ENCODE peak calls at places on chromosomes 16 and 17, in four cellular contexts. D, P, S and Y are unnamed samples.

GRCh38 chr17:63437287-63438091 is 8.6 kb downstream of the CYB561 start:
- DNase-seq in D (no peak), P (no peak), S (no peak), Y (peak; percentile 42)

GRCh38 chr16:555528-556478 is 4.4 kb upstream of the PRR35 start:
- DNase-seq in D (no peak), P (no peak), S (no peak), Y (peak; percentile 79)

GRCh38 chr17:82929676-82930042 is 89.8 kb upstream of the ZNF750 start:
- DNase-seq in S (no peak), P (no peak), D (no peak), Y (no peak)

GRCh38 chr16:11235703-11235991 is 20.4 kb downstream of the SOCS1 start:
- DNase-seq in P (no peak), D (no peak), S (no peak), Y (no peak)

GRCh38 chr16:66516808-66517585 is 32.9 kb downstream of the TK2 start:
- DNase-seq in P (peak; percentile 98), D (peak; percentile 100), S (peak; percentile 100), Y (peak; percentile 66)

GRCh38 chr17:28655160-28655559 is 6.5 kb downstream of the SDF2 start:
- DNase-seq in S (no peak), P (no peak), D (no peak), Y (no peak)

GRCh38 chr17:83118071-83118841 is 38.8 kb downstream of the METRNL start:
- DNase-seq in S (no peak), D (no peak), P (no peak), Y (no peak)

GRCh38 chr16:88068476-88069396 is 117.5 kb downstream of the BANP start:
- DNase-seq in D (no peak), S (no peak), P (no peak), Y (no peak)

GRCh38 chr16:85105475-85105874 is 6.8 kb downstream of the CIBAR2 start:
- DNase-seq in D (no peak), P (no peak), S (no peak), Y (no peak)

GRCh38 chr17:65925606-65926307 is 266.2 kb downstream of the CEP112 start:
- DNase-seq in D (no peak), S (no peak), P (no peak), Y (no peak)

GRCh38 chr17:29565643-29566472 is 979 bp downstream of the ABHD15 start:
- DNase-seq in D (peak; percentile 25), P (no peak), S (peak; percentile 81), Y (peak; percentile 64)

GRCh38 chr16:28984619-28985135 is at the start of gene LAT:
- DNase-seq in D (no peak), P (no peak), S (peak; percentile 90), Y (no peak)

GRCh38 chr16:67326472-67327309 is at the start of the genes KCTD19 and LRRC36:
- DNase-seq in S (no peak), P (no peak), D (peak; percentile 71), Y (peak; percentile 98)

GRCh38 chr16:46843898-46844642 is 13.1 kb upstream of the C16orf87 start:
- DNase-seq in S (no peak), D (no peak), P (no peak), Y (no peak)

GRCh38 chr17:27808629-27809028 is 8.3 kb upstream of the NOS2 start:
- DNase-seq in S (no peak), D (no peak), P (peak; percentile 24), Y (no peak)

GRCh38 chr17:9021158-9021984 is at the start of gene NTN1:
- DNase-seq in D (no peak), S (peak; percentile 46), P (no peak), Y (peak; percentile 65)

GRCh38 chr17:76737676-76738467 is at the start of gene MFSD11:
- DNase-seq in S (peak; percentile 95), P (no peak), D (peak; percentile 96), Y (peak; percentile 98)
- TF ChIP-seq MAX in S (peak; percentile 78), P (no peak), D (peak; percentile 38), Y (peak; percentile 56)

GRCh38 chr16:48617104-48617503 is 7.1 kb upstream of the N4BP1 start:
- DNase-seq in S (no peak), D (no peak), P (no peak), Y (no peak)

GRCh38 chr16:48617711-48618148 is 7.8 kb upstream of the N4BP1 start:
- DNase-seq in P (no peak), S (no peak), D (peak; percentile 29), Y (no peak)

GRCh38 chr16:48614759-48615158 is 4.8 kb upstream of the N4BP1 start:
- DNase-seq in D (no peak), S (no peak), P (no peak), Y (no peak)

GRCh38 chr16:48619547-48619946 is 9.6 kb upstream of the N4BP1 start:
- DNase-seq in P (no peak), D (no peak), S (no peak), Y (no peak)

DNA sequence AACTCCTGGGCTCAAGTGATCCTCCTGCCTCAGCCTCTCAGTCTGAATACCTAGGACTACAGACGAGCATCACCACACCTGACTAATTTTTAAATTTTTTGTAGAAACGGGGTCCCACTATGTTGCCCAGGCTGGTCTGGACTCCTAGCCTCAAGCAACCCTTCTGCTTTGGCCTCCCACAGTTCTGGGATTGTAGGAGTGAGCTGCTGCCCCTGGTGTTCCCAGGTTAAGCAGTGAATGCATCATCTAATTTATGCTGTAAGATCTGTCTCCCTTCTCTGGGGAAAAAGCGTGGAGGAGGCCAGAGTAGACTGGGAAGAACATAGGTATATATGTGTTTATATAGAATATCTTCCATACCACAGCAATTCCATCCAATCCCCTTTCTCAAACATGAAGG is 6.6 kb upstream of the N4BP1 start:
- DNase-seq in D (no peak), S (no peak), P (no peak), Y (no peak)
- TF ChIP-seq MAX in D (no peak), S (no peak), P (no peak), Y (no peak)

DNA sequence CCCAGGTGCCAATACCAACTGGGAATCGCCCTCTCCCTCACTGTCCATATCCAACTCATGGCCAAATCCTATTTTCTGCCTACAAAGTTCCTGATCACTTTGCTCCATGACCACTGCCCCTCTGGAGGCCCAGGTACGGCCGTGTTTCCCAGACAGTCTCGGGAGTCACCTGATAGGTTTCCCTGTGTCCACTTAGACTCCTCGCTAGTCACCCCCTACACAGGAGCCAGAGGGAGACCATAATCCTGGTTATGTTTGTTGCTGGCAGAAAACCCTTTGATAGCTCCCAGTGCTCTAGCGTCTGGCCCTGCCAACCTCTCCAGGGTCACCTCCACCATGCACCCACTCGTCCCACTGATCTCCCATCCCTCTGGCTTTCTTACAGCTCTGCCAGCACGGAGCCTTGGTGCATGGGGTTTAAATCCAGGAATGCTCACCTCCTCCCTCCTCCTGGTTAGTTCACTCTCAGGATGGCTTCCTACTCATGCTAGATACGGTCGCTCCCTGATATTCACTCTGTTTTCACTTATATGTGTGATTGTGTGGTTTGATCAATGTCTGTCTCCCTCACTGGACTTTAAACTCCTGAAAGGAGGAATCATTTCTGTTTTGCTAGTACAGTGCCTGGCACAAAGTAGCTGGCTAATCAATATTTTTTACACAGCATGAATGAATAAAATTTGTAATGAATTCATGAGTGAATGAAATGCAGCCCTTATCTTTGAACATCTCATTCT is 7.5 kb upstream of the CALB2 start:
- DNase-seq in P (no peak), D (no peak), S (no peak), Y (no peak)
- TF ChIP-seq MAX in P (no peak), D (no peak), S (no peak), Y (no peak)

DNA sequence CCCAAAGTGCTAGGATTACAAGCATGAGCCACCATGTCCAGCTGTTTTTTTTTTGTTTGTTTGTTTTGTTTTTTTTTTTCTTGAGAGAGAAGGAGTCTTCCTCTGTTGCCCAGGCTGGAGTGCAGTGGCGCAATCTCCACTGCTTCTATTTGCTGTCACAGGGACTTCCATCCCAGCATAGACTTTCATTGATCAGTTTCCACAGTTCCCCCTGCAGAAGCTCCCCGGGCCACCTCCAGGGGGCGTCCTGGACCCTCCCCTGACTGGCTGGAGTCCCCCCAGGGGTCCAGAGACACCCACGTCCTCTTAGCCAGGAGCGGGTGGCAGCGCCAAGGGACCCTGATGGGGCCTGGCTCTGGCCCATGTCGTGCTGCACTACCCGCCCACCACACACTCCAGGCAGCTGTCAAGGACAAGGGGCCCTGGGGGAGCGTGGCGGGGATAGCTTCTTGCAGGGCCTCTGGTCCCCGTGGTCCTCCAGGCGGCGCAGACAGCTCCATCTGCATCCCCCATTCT is 3.1 kb upstream of the NPW start:
- DNase-seq in D (no peak), P (no peak), S (peak; percentile 56), Y (peak; percentile 77)
- TF ChIP-seq MAX in D (no peak), P (no peak), S (no peak), Y (no peak)

GRCh38 chr17:16991349-16992009 is 19.6 kb upstream of the TNFRSF13B start:
- DNase-seq in S (peak; percentile 80), P (no peak), D (peak; percentile 33), Y (peak; percentile 91)

GRCh38 chr17:16987830-16988601 is 16.1 kb upstream of the TNFRSF13B start:
- DNase-seq in D (no peak), S (peak; percentile 95), P (peak; percentile 99), Y (no peak)

GRCh38 chr17:16988749-16989229 is 16.9 kb upstream of the TNFRSF13B start:
- DNase-seq in D (no peak), S (no peak), P (peak; percentile 82), Y (no peak)

GRCh38 chr17:16989230-16989952 is 17.5 kb upstream of the TNFRSF13B start:
- DNase-seq in S (peak; percentile 45), P (peak; percentile 87), D (no peak), Y (no peak)

GRCh38 chr17:16989953-16990860 is 18.3 kb upstream of the TNFRSF13B start:
- DNase-seq in P (no peak), D (no peak), S (no peak), Y (no peak)
- TF ChIP-seq MAX in P (no peak), D (no peak), S (no peak), Y (no peak)

GRCh38 chr16:12609937-12610699 is 193.6 kb downstream of the CPPED1 start:
- DNase-seq in D (no peak), P (no peak), S (no peak), Y (no peak)
- TF ChIP-seq MAX in D (no peak), P (no peak), S (no peak), Y (no peak)